ENCODE peak calls at places on chromosomes 13 and 19, in seven cellular contexts. I is tibial nerve; F is mesenchymal stem cell; B is aorta; Y is effector memory CD4-positive, alpha-beta T cell; D is OCI-LY7; T is transverse colon. P is an unnamed sample.

GRCh38 chr19:45444318-45445041 is 20.8 kb upstream of the ERCC1 start:
- DNase-seq in I (peak), F (peak), B (peak), Y (peak), D (peak), T (peak), P (peak)

GRCh38 chr13:44128522-44128921 is 245.1 kb upstream of the SERP2 start:
- DNase-seq in I (no peak), F (no peak), B (no peak), Y (no peak), D (no peak), T (no peak), P (no peak)

GRCh38 chr13:113562866-113563265 is 21.7 kb upstream of the TFDP1 start:
- DNase-seq in I (no peak), F (no peak), B (no peak), Y (no peak), D (no peak), T (no peak), P (no peak)

GRCh38 chr19:49339364-49340068 is 4.3 kb downstream of the CD37 start:
- DNase-seq in I (peak), F (peak), B (peak), Y (no peak), D (no peak), T (peak), P (no peak)

GRCh38 chr13:75617230-75617629 is 18.9 kb upstream of the LMO7 start:
- DNase-seq in I (no peak), F (no peak), B (no peak), Y (no peak), D (no peak), T (no peak), P (no peak)

GRCh38 chr19:38386300-38386967 is 1.4 kb downstream of the GGN start:
- DNase-seq in I (no peak), F (no peak), B (no peak), Y (no peak), D (no peak), T (no peak), P (no peak)

GRCh38 chr13:45367995-45368394 is 27.0 kb upstream of the TPT1 start:
- DNase-seq in I (no peak), F (no peak), B (no peak), Y (no peak), D (no peak), T (no peak), P (no peak)

GRCh38 chr13:76868451-76868850 is 17.8 kb downstream of the KCTD12 start:
- DNase-seq in I (no peak), F (no peak), B (no peak), Y (no peak), D (no peak), T (no peak), P (no peak)

GRCh38 chr13:97977376-97977705 is 23.9 kb downstream of the IPO5 start:
- DNase-seq in I (no peak), F (peak), B (no peak), Y (no peak), D (no peak), T (no peak), P (no peak)

GRCh38 chr13:47798906-47799305 is 202.2 kb downstream of the SUCLA2 start:
- DNase-seq in I (no peak), F (peak), B (no peak), Y (no peak), D (no peak), T (no peak), P (no peak)

GRCh38 chr19:18906605-18907519 is 10.9 kb upstream of the CERS1 start:
- DNase-seq in I (no peak), F (no peak), B (peak), Y (no peak), D (no peak), T (no peak), P (no peak)

GRCh38 chr13:21668665-21669599 is 1.9 kb upstream of the FGF9 start:
- DNase-seq in I (no peak), F (peak), B (no peak), Y (peak), D (peak), T (peak), P (no peak)

GRCh38 chr19:8023371-8023770 is 17.9 kb upstream of the ELAVL1 start:
- DNase-seq in I (no peak), F (no peak), B (no peak), Y (no peak), D (no peak), T (no peak), P (no peak)

GRCh38 chr13:106858910-106859309 is 291.0 kb upstream of the ARGLU1 start:
- DNase-seq in I (no peak), F (no peak), B (no peak), Y (no peak), D (no peak), T (no peak), P (no peak)

GRCh38 chr13:82477436-82477835 is 1404.8 kb downstream of the SLITRK1 start:
- DNase-seq in I (no peak), F (no peak), B (no peak), Y (no peak), D (no peak), T (no peak), P (no peak)

DNA sequence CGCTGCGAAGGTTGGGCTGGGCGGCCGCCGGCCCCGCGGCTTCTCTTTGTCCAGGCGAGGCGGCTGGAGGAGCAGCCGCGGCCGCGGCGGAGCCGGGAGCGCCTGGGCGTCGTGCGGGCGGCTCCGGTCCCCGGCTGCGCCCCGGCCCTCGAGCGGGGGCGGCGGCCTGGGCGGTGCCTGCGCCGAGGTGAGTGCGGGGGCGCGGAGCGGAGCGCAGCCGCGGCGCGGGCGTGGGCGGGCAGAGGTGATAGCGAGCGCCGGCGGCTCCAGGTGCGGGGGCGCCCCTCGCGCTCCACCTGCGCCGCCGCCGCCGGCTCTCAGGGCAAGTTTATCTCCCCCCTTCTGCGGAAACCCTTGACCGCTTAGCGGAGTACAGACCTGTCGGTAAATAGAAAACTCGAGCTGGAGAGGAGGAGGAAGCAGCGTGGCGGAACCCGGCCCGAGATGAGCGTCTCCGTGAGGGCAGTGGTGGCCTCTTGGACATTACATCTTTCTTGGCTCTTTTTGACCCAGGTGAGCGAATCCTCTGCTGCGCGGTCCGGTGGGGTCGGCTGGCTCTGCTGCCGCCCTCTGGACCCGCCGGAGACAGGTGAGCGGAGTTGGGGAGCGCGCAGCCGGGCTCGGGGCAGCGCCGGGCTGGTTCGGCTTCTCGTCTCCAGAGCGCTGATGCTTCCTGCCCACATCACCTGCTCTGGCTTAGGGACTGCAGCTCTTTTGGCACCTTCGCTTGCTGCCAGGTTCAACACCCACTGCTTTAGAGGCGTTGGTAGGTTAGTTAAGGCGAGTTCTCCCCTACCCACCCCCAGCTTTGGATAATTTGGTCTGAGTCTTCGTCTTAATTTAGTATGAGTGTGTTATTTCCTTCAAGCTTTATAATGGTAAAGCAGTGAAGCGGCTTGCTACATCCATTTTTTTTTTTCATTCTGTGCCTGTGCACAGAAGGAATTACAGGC is at the start of gene MTUS2:
- DNase-seq in I (no peak), F (peak), B (peak), Y (no peak), D (no peak), T (no peak), P (no peak)
- H3K27ac ChIP-seq in I (no peak), F (no peak), B (peak), Y (no peak), D (no peak), T (no peak), P (no peak)

DNA sequence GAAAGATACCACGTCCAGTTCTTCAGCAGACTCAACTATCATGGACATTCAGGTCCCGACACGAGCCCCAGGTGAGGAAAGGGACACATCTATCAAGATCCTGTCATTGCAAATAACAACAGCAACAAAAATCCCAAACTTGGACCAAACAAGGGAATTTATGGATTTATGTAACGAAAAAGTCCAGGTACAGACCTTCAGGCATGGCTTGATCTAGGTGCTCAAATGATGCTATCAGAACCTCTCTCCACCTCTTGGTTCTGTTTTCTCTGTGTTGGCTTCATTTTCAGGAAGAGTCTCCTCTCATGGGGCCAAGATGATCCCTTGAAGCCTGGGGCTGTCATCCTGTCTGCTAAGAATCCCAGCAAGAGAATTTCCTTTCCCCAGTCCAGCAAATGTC is 2.9 kb downstream of the FXYD5 start:
- DNase-seq in I (no peak), F (no peak), B (no peak), Y (no peak), D (no peak), T (no peak), P (no peak)
- H3K27ac ChIP-seq in I (no peak), F (no peak), B (no peak), Y (peak), D (no peak), T (no peak), P (no peak)

GRCh38 chr13:110521296-110521680 is 40.2 kb downstream of the RAB20 start:
- DNase-seq in I (no peak), F (no peak), B (no peak), Y (no peak), D (no peak), T (no peak), P (no peak)
- H3K27ac ChIP-seq in I (peak), F (no peak), B (peak), Y (no peak), D (no peak), T (peak), P (no peak)

DNA sequence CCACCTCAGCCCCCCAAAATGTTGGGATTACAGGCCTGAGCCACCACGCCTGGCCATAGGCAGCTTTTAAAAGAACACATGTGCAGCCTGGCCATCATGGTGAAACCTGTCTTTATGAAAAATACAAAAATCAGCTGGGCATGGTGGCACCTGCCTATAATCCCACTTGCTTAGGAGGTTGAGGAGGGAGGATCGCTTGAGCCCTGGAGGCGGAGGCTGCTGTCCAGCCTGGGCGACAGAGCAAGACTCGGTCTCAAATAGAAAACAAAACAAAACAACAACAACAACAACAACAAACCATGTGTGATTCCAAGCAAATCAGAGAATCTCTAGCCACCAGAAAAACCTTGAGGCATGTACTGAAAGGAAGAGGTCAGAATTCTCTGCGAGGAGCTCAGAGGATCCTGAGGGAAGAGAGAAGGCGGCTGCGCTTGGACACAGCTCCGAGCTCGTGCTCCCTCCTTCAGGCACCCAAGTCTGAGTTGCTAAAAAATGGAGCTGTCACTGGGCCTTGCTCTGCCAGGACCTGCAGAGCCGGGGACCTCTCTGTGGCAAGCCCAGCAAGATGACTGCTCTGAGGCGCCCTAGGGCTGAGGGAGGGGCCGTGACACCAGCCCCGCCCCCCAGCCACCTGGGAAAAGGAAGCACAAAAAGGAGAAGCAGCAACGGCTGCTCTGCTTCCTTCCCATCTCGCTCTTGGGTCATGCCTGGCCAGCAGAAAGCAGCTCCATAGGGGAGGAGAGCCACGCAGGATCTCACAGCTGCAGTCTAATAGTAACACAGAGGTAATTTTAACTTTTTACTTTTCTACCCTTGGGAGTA is at the start of gene ARL11:
- DNase-seq in I (peak), F (no peak), B (peak), Y (no peak), D (peak), T (peak), P (no peak)
- H3K27ac ChIP-seq in I (no peak), F (no peak), B (no peak), Y (no peak), D (peak), T (no peak), P (no peak)

GRCh38 chr13:43046259-43046658 is 22.9 kb downstream of the DNAJC15 start:
- DNase-seq in I (no peak), F (no peak), B (no peak), Y (no peak), D (no peak), T (peak), P (no peak)
- H3K27ac ChIP-seq in I (no peak), F (no peak), B (no peak), Y (no peak), D (no peak), T (peak), P (no peak)